ENCODE peak calls at places on chromosome 15, in seven cellular contexts. H is psoas muscle, U is right cardiac atrium, L is adrenal gland, X is stomach, M is astrocyte of the spinal cord, R is AG04450. S is an unnamed sample.

GRCh38 chr15:73355866-73356265 is 12.9 kb downstream of the HCN4 start:
- DNase-seq in H (no peak), U (no peak), L (no peak), X (no peak), M (no peak), R (no peak), S (no peak)

GRCh38 chr15:26866298-26867198 is at the start of gene GABRA5:
- DNase-seq in H (no peak), U (peak), L (no peak), X (no peak), M (peak), R (no peak), S (no peak)

GRCh38 chr15:55526559-55527036 is 18.6 kb upstream of the DNAAF4 start:
- DNase-seq in H (no peak), U (peak), L (peak), X (no peak), M (peak), R (peak), S (no peak)

GRCh38 chr15:83733691-83734090 is 79.8 kb downstream of the ADAMTSL3 start:
- DNase-seq in H (no peak), U (no peak), L (no peak), X (no peak), M (no peak), R (no peak), S (no peak)

GRCh38 chr15:92893200-92893599 is 6.9 kb upstream of the CHD2 start:
- DNase-seq in H (no peak), U (no peak), L (no peak), X (no peak), M (no peak), R (no peak), S (no peak)

GRCh38 chr15:101348015-101348414 is 53.0 kb upstream of the SNRPA1 start:
- DNase-seq in H (no peak), U (no peak), L (no peak), X (no peak), M (no peak), R (no peak), S (no peak)

GRCh38 chr15:34993413-34993812 is 5.3 kb upstream of the ZNF770 start:
- DNase-seq in H (no peak), U (no peak), L (no peak), X (no peak), M (no peak), R (no peak), S (no peak)

GRCh38 chr15:38843736-38844590 is 279.3 kb upstream of the RASGRP1 start:
- DNase-seq in H (no peak), U (no peak), L (no peak), X (no peak), M (no peak), R (peak), S (no peak)

GRCh38 chr15:60590935-60591490 is 112.1 kb upstream of the ICE2 start:
- DNase-seq in H (peak), U (peak), L (peak), X (peak), M (peak), R (no peak), S (no peak)

GRCh38 chr15:31261266-31262142 is 65.1 kb upstream of the KLF13 start:
- DNase-seq in H (no peak), U (no peak), L (peak), X (peak), M (no peak), R (no peak), S (no peak)

GRCh38 chr15:81023483-81024264 is 23.0 kb downstream of the TLNRD1 start:
- DNase-seq in H (peak), U (peak), L (peak), X (no peak), M (peak), R (no peak), S (no peak)

GRCh38 chr15:60299452-60300047 is 98.2 kb downstream of the ANXA2 start:
- DNase-seq in H (no peak), U (peak), L (no peak), X (peak), M (peak), R (no peak), S (no peak)

GRCh38 chr15:48798319-48798718 is 12.6 kb downstream of the CEP152 start:
- DNase-seq in H (no peak), U (no peak), L (no peak), X (no peak), M (no peak), R (no peak), S (no peak)

GRCh38 chr15:30065025-30065801 is 17.5 kb upstream of the GOLGA8J start:
- DNase-seq in H (no peak), U (no peak), L (no peak), X (no peak), M (peak), R (peak), S (no peak)

GRCh38 chr15:100812802-100813201 is 66.8 kb upstream of the ALDH1A3 start:
- DNase-seq in H (no peak), U (no peak), L (no peak), X (no peak), M (no peak), R (no peak), S (no peak)

GRCh38 chr15:101500865-101501551 is 11.5 kb upstream of the PCSK6 start:
- DNase-seq in H (no peak), U (no peak), L (peak), X (no peak), M (no peak), R (no peak), S (no peak)

GRCh38 chr15:85037617-85038016 is 56.0 kb downstream of the PDE8A start:
- DNase-seq in H (no peak), U (no peak), L (no peak), X (no peak), M (no peak), R (no peak), S (no peak)

GRCh38 chr15:68042156-68042854 is 11.8 kb upstream of the PIAS1 start:
- DNase-seq in H (no peak), U (no peak), L (no peak), X (no peak), M (no peak), R (no peak), S (no peak)

GRCh38 chr15:51576911-51577500 is 45.6 kb downstream of the DMXL2 start:
- DNase-seq in H (no peak), U (no peak), L (no peak), X (no peak), M (no peak), R (no peak), S (no peak)

GRCh38 chr15:86505951-86506350 is 426.3 kb downstream of the AGBL1 start:
- DNase-seq in H (no peak), U (no peak), L (no peak), X (no peak), M (no peak), R (no peak), S (no peak)

GRCh38 chr15:80502782-80503181 is 98.6 kb downstream of the ARNT2 start:
- DNase-seq in H (no peak), U (peak), L (no peak), X (no peak), M (no peak), R (no peak), S (no peak)

GRCh38 chr15:68129072-68129471 is 75.0 kb downstream of the PIAS1 start:
- DNase-seq in H (no peak), U (no peak), L (no peak), X (no peak), M (no peak), R (no peak), S (no peak)

GRCh38 chr15:31887246-31887645 is 143.1 kb upstream of the CHRNA7 start:
- DNase-seq in H (no peak), U (no peak), L (no peak), X (no peak), M (no peak), R (no peak), S (no peak)

GRCh38 chr15:85142324-85142723 is 160.7 kb downstream of the PDE8A start:
- DNase-seq in H (no peak), U (no peak), L (no peak), X (no peak), M (peak), R (no peak), S (no peak)

GRCh38 chr15:92377083-92377789 is 16.4 kb upstream of the ST8SIA2 start:
- DNase-seq in H (peak), U (no peak), L (no peak), X (no peak), M (no peak), R (no peak), S (no peak)

GRCh38 chr15:80351211-80351610 is 53.0 kb upstream of the ARNT2 start:
- DNase-seq in H (no peak), U (no peak), L (no peak), X (no peak), M (no peak), R (no peak), S (no peak)

GRCh38 chr15:66720206-66721010 is 18.4 kb downstream of the SMAD6 start:
- DNase-seq in H (peak), U (peak), L (no peak), X (peak), M (peak), R (no peak), S (no peak)

GRCh38 chr15:99504823-99505551 is 60.8 kb upstream of the MEF2A start:
- DNase-seq in H (no peak), U (no peak), L (no peak), X (no peak), M (peak), R (no peak), S (no peak)

GRCh38 chr15:31032959-31033358 is 41.5 kb upstream of the MTMR10 start:
- DNase-seq in H (no peak), U (no peak), L (no peak), X (no peak), M (peak), R (peak), S (no peak)

GRCh38 chr15:34651962-34652725 is 68.7 kb upstream of the GOLGA8B start:
- DNase-seq in H (no peak), U (no peak), L (no peak), X (no peak), M (no peak), R (no peak), S (no peak)

GRCh38 chr15:77606142-77607034 is 26.3 kb downstream of the LINGO1 start:
- DNase-seq in H (no peak), U (no peak), L (no peak), X (no peak), M (no peak), R (no peak), S (no peak)

GRCh38 chr15:73483053-73483452 is 40.1 kb downstream of the REC114 start:
- DNase-seq in H (no peak), U (no peak), L (no peak), X (no peak), M (no peak), R (peak), S (no peak)

DNA sequence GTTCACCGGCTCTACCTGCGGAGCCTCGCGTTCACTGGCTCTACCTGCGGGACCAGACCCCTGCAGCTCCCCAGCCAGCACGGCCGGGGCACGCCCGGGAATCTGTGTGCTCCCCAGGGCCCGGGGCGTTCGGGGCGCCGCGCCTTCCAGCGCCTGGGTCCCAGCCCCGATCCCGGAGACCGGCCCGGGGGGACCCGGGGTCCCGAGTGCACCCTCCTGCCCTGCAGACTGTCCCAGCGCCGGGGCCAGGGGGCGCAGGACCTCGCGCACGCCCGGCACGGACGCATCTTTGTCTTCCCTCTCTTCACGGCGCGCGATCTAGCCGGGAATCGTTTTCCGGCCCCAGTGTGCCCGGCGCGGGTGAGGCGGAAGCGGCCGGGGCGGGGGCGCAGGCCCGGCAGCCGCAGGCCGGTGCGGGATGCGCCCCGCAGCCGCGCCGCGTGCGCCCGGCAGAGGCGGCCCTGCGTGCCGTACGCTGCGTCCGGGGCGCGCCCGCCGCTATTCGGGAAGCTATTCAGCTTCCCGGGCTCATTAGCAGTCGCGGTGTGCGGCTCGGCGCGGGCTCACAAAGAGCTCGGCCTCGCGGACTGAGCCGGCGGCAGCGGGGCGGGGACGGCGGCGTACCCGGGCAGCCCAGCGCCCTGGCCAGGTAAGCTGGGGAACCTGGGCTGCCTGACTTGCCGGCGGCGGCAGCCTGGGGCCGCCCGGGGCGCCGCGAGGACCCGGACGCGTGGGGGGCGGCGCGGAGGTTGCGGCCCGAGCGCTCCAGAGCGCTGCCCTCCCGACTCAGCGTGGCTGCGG is at the start of gene APBA2:
- DNase-seq in H (no peak), U (no peak), L (no peak), X (no peak), M (peak), R (no peak), S (peak)
- H3K4me3 ChIP-seq in H (peak), U (peak), L (peak), X (peak), M (peak), R (peak), S (peak)

GRCh38 chr15:75651810-75652543 is 4.3 kb downstream of the SNX33 start:
- DNase-seq in H (no peak), U (no peak), L (no peak), X (no peak), M (no peak), R (no peak), S (no peak)

GRCh38 chr15:75655911-75656310 is 8.2 kb downstream of the SNX33 start:
- DNase-seq in H (no peak), U (no peak), L (no peak), X (no peak), M (no peak), R (no peak), S (no peak)

GRCh38 chr15:75653347-75653913 is 5.7 kb downstream of the SNX33 start:
- DNase-seq in H (no peak), U (no peak), L (no peak), X (no peak), M (no peak), R (no peak), S (no peak)

GRCh38 chr15:75656331-75656730 is 8.6 kb downstream of the SNX33 start:
- DNase-seq in H (no peak), U (no peak), L (no peak), X (no peak), M (no peak), R (no peak), S (no peak)

GRCh38 chr15:75654201-75654907 is 6.6 kb downstream of the SNX33 start:
- DNase-seq in H (no peak), U (no peak), L (no peak), X (no peak), M (no peak), R (no peak), S (no peak)
- H3K4me3 ChIP-seq in H (no peak), U (no peak), L (no peak), X (no peak), M (no peak), R (no peak), S (no peak)

GRCh38 chr15:40511472-40512133 is 40.8 kb downstream of the CHST14 start:
- DNase-seq in H (peak), U (peak), L (peak), X (peak), M (peak), R (no peak), S (no peak)
- H3K4me3 ChIP-seq in H (peak), U (peak), L (peak), X (peak), M (peak), R (peak), S (peak)

GRCh38 chr15:70715840-70716510 is 47.4 kb downstream of the UACA start:
- DNase-seq in H (no peak), U (no peak), L (no peak), X (no peak), M (no peak), R (no peak), S (no peak)
- H3K4me3 ChIP-seq in H (no peak), U (no peak), L (no peak), X (no peak), M (no peak), R (no peak), S (no peak)

DNA sequence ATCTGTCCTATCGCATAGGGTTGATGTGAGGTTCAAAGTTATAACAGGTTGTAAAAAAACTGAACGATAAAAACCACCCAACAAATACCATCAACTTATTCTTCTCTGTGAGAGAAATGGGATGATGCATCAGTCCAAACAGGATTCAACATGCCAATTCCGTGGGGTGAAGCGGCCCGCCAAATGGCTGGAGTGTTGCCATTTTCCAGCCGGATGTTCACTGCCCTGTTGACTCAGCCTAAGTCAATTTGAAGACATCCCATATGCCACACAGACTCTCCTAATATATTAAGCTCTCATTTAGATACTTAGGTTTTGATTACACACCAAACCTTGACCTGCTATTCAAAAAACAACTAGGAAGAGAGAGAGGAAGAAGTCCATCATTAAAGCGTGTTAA is 311.1 kb downstream of the VPS13C start:
- DNase-seq in H (no peak), U (no peak), L (no peak), X (no peak), M (peak), R (no peak), S (no peak)
- H3K4me3 ChIP-seq in H (no peak), U (no peak), L (no peak), X (no peak), M (no peak), R (no peak), S (no peak)

GRCh38 chr15:96324192-96324895 is 6.2 kb upstream of the NR2F2 start:
- DNase-seq in H (no peak), U (peak), L (peak), X (no peak), M (peak), R (no peak), S (no peak)
- H3K4me3 ChIP-seq in H (peak), U (peak), L (peak), X (peak), M (peak), R (peak), S (no peak)

GRCh38 chr15:65355173-65355982 is 22.4 kb downstream of the IGDCC3 start:
- DNase-seq in H (no peak), U (no peak), L (no peak), X (no peak), M (no peak), R (no peak), S (no peak)
- H3K4me3 ChIP-seq in H (peak), U (peak), L (peak), X (peak), M (peak), R (peak), S (peak)

DNA sequence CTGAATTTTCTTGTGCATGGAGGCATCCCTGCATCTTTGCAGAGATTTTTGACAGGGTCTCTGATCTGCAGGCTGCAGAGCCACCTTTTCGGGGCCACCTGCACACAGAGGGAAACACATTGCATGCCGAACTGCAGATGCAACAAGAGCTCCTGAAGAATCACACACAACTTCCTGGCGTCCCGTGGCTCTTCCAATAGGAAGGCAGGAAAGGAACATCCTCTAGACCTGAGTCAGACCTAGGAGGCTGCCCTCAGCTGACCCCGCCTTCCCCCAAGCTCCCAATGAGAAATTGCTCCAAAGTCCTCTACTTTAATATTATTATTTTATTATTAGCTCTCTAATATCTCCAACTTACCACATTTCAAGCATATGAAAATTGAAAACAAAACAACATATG is 213.2 kb upstream of the ARRDC4 start:
- DNase-seq in H (no peak), U (no peak), L (no peak), X (no peak), M (no peak), R (no peak), S (no peak)
- H3K4me3 ChIP-seq in H (no peak), U (no peak), L (no peak), X (no peak), M (no peak), R (no peak), S (no peak)

DNA sequence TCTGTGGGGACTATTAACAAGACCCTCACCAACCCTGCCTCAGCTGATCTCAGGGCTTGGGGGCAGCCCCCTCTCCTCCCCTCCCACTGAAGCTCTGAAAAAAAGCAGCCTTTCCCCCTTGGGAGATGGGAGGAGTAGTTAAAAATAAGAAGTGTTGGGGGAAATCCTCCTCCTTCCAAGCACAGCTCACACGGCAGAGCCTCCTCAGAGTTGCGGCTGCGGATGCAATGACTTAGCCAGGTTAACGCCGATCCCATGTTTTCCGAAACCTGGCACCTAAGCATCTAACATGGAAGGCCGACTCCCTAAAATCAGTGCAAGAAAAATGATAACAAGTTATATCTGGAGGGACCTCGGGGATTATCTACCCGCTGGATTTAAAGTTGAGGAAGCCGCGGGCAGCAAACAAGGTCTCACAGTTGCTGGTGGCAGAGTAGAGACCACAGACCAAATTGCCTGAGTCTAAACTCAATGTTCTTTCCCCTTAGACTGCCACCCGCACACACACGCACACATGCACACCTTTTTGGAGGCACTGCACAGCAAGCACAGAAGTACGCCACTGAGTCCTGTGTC is 1.1 kb upstream of the TPM1 start:
- DNase-seq in H (no peak), U (no peak), L (peak), X (no peak), M (no peak), R (no peak), S (no peak)
- H3K4me3 ChIP-seq in H (peak), U (peak), L (peak), X (peak), M (peak), R (peak), S (no peak)